ENCODE peak calls at places on chromosomes 4 and X, in ten cellular contexts. M is tibial nerve, O is IMR-90, L is PC-3, R is spleen, Z is uterus, K is lower lobe of right lung, F is left ventricle myocardium inferior, N is A673, T is kidney. J is an unnamed sample.

GRCh38 chr4:26459054-26459755 is 31.1 kb downstream of the CCKAR start:
- DNase-seq in M (no peak), O (peak), L (peak), R (no peak), Z (no peak), K (no peak), F (no peak), N (peak), T (no peak), J (no peak)

GRCh38 chrX:44012484-44013096 is 39.4 kb upstream of the NDP start:
- DNase-seq in M (no peak), O (peak), L (peak), R (peak), Z (no peak), K (peak), F (peak), N (no peak), T (no peak), J (no peak)

GRCh38 chr4:8768357-8768999 is 103.2 kb downstream of the HMX1 start:
- DNase-seq in M (no peak), O (no peak), L (no peak), R (peak), Z (no peak), K (peak), F (peak), N (no peak), T (peak), J (peak)

GRCh38 chr4:81081156-81081555 is 50.6 kb downstream of the BMP3 start:
- DNase-seq in M (no peak), O (no peak), L (no peak), R (no peak), Z (no peak), K (no peak), F (no peak), N (no peak), T (no peak), J (no peak)

GRCh38 chr4:157075811-157076577 is at the start of gene GLRB:
- DNase-seq in M (no peak), O (peak), L (peak), R (peak), Z (peak), K (peak), F (peak), N (peak), T (peak), J (no peak)

GRCh38 chr4:1614854-1615595 is 69.1 kb downstream of the FAM53A start:
- DNase-seq in M (no peak), O (no peak), L (peak), R (peak), Z (no peak), K (no peak), F (no peak), N (no peak), T (peak), J (no peak)

GRCh38 chr4:3200423-3201090 is 48.4 kb upstream of the MSANTD1 start:
- DNase-seq in M (no peak), O (no peak), L (no peak), R (no peak), Z (no peak), K (no peak), F (no peak), N (no peak), T (no peak), J (peak)

GRCh38 chrX:135528756-135529155 is 8.3 kb downstream of the INTS6L start:
- DNase-seq in M (no peak), O (no peak), L (no peak), R (no peak), Z (no peak), K (no peak), F (no peak), N (no peak), T (no peak), J (no peak)

GRCh38 chrX:17046478-17047097 is 100.1 kb downstream of the REPS2 start:
- DNase-seq in M (peak), O (peak), L (peak), R (no peak), Z (peak), K (no peak), F (peak), N (peak), T (no peak), J (peak)

GRCh38 chr4:140706665-140707064 is 49.5 kb downstream of the TBC1D9 start:
- DNase-seq in M (no peak), O (no peak), L (no peak), R (no peak), Z (no peak), K (no peak), F (no peak), N (no peak), T (no peak), J (no peak)

GRCh38 chr4:56953680-56954520 is 23.5 kb downstream of the NOA1 start:
- DNase-seq in M (no peak), O (no peak), L (no peak), R (no peak), Z (no peak), K (no peak), F (no peak), N (no peak), T (no peak), J (no peak)

GRCh38 chrX:122586831-122587230 is 597.2 kb upstream of the GRIA3 start:
- DNase-seq in M (no peak), O (no peak), L (no peak), R (no peak), Z (no peak), K (no peak), F (no peak), N (no peak), T (no peak), J (no peak)

GRCh38 chr4:47852121-47852520 is 14.3 kb upstream of the CORIN start:
- DNase-seq in M (no peak), O (peak), L (no peak), R (no peak), Z (no peak), K (no peak), F (no peak), N (peak), T (no peak), J (no peak)

GRCh38 chr4:151744614-151745013 is 16.2 kb downstream of the GATB start:
- DNase-seq in M (no peak), O (peak), L (peak), R (no peak), Z (no peak), K (no peak), F (no peak), N (peak), T (no peak), J (no peak)

GRCh38 chrX:63503541-63503940 is 152.4 kb upstream of the SPIN4 start:
- DNase-seq in M (no peak), O (peak), L (peak), R (no peak), Z (no peak), K (no peak), F (no peak), N (peak), T (no peak), J (no peak)

GRCh38 chr4:92299152-92299551 is 4.6 kb upstream of the GRID2 start:
- DNase-seq in M (no peak), O (peak), L (peak), R (no peak), Z (no peak), K (no peak), F (no peak), N (no peak), T (no peak), J (no peak)

GRCh38 chr4:86155766-86156165 is 204.1 kb downstream of the MAPK10 start:
- DNase-seq in M (no peak), O (no peak), L (peak), R (no peak), Z (no peak), K (no peak), F (no peak), N (no peak), T (no peak), J (no peak)

GRCh38 chr4:1767770-1768366 is 25.2 kb upstream of the FGFR3 start:
- DNase-seq in M (no peak), O (peak), L (no peak), R (no peak), Z (no peak), K (peak), F (no peak), N (peak), T (no peak), J (no peak)

GRCh38 chr4:42600578-42600977 is 56.3 kb downstream of the ATP8A1 start:
- DNase-seq in M (no peak), O (no peak), L (no peak), R (no peak), Z (no peak), K (no peak), F (no peak), N (no peak), T (no peak), J (no peak)

GRCh38 chr4:3491681-3492405 is 28.7 kb downstream of the DOK7 start:
- DNase-seq in M (no peak), O (peak), L (no peak), R (no peak), Z (no peak), K (no peak), F (no peak), N (no peak), T (no peak), J (no peak)

GRCh38 chr4:112504807-112505206 is 11.2 kb downstream of the NEUROG2 start:
- DNase-seq in M (no peak), O (no peak), L (no peak), R (no peak), Z (no peak), K (no peak), F (no peak), N (no peak), T (no peak), J (no peak)

GRCh38 chr4:54439831-54440243 is 210.7 kb downstream of the PDGFRA start:
- DNase-seq in M (no peak), O (peak), L (peak), R (no peak), Z (peak), K (peak), F (peak), N (peak), T (no peak), J (peak)

GRCh38 chrX:153456161-153456560 is 10.3 kb upstream of the TREX2 start:
- DNase-seq in M (no peak), O (no peak), L (no peak), R (no peak), Z (no peak), K (no peak), F (peak), N (no peak), T (peak), J (no peak)

GRCh38 chr4:8488791-8489369 is 48.3 kb downstream of the TRMT44 start:
- DNase-seq in M (no peak), O (no peak), L (no peak), R (no peak), Z (no peak), K (no peak), F (no peak), N (no peak), T (no peak), J (no peak)

GRCh38 chrX:97685753-97686152 is 802.0 kb downstream of the RPA4 start:
- DNase-seq in M (no peak), O (peak), L (peak), R (no peak), Z (no peak), K (no peak), F (no peak), N (peak), T (no peak), J (peak)

GRCh38 chrX:31854716-31855115 is 782.9 kb upstream of the FTHL17 start:
- DNase-seq in M (no peak), O (no peak), L (no peak), R (no peak), Z (no peak), K (no peak), F (no peak), N (no peak), T (no peak), J (no peak)

GRCh38 chr4:162782778-162783507 is 383.7 kb downstream of the NAF1 start:
- DNase-seq in M (no peak), O (no peak), L (no peak), R (no peak), Z (no peak), K (no peak), F (no peak), N (no peak), T (no peak), J (no peak)

GRCh38 chrX:151015684-151016083 is 32.5 kb downstream of the HMGB3 start:
- DNase-seq in M (no peak), O (no peak), L (no peak), R (no peak), Z (no peak), K (no peak), F (no peak), N (no peak), T (no peak), J (no peak)

GRCh38 chr4:125358453-125358852 is 43.7 kb downstream of the FAT4 start:
- DNase-seq in M (no peak), O (no peak), L (no peak), R (no peak), Z (no peak), K (no peak), F (no peak), N (no peak), T (no peak), J (no peak)

GRCh38 chrX:53073115-53073581 is 9.0 kb upstream of the TSPYL2 start:
- DNase-seq in M (no peak), O (no peak), L (no peak), R (peak), Z (no peak), K (no peak), F (no peak), N (no peak), T (peak), J (no peak)

GRCh38 chr4:3871181-3871852 is 105.1 kb downstream of the ADRA2C start:
- DNase-seq in M (no peak), O (no peak), L (no peak), R (peak), Z (no peak), K (peak), F (no peak), N (peak), T (peak), J (no peak)

GRCh38 chrX:129609395-129609794 is 45.4 kb downstream of the APLN start:
- DNase-seq in M (no peak), O (no peak), L (no peak), R (no peak), Z (no peak), K (no peak), F (no peak), N (no peak), T (no peak), J (no peak)

GRCh38 chr4:575281-576141 is 584 bp downstream of the TMEM271 start:
- DNase-seq in M (no peak), O (peak), L (no peak), R (peak), Z (no peak), K (no peak), F (no peak), N (peak), T (no peak), J (no peak)

GRCh38 chr4:8765631-8766590 is 105.7 kb downstream of the HMX1 start:
- DNase-seq in M (no peak), O (no peak), L (no peak), R (peak), Z (no peak), K (peak), F (peak), N (no peak), T (peak), J (peak)

GRCh38 chrX:1894656-1895055 is 279.8 kb downstream of the ASMT start:
- DNase-seq in M (no peak), O (no peak), L (no peak), R (no peak), Z (no peak), K (no peak), F (no peak), N (no peak), T (no peak), J (no peak)

GRCh38 chr4:52368895-52369294 is 290.2 kb downstream of the USP46 start:
- DNase-seq in M (no peak), O (no peak), L (no peak), R (no peak), Z (no peak), K (no peak), F (no peak), N (no peak), T (no peak), J (no peak)

GRCh38 chrX:105618393-105619101 is 203.8 kb upstream of the NRK start:
- DNase-seq in M (no peak), O (no peak), L (peak), R (no peak), Z (no peak), K (no peak), F (no peak), N (no peak), T (no peak), J (no peak)

GRCh38 chrX:149757206-149758067 is 16.4 kb upstream of the HSFX1 start:
- DNase-seq in M (no peak), O (no peak), L (no peak), R (peak), Z (no peak), K (no peak), F (no peak), N (no peak), T (no peak), J (no peak)

DNA sequence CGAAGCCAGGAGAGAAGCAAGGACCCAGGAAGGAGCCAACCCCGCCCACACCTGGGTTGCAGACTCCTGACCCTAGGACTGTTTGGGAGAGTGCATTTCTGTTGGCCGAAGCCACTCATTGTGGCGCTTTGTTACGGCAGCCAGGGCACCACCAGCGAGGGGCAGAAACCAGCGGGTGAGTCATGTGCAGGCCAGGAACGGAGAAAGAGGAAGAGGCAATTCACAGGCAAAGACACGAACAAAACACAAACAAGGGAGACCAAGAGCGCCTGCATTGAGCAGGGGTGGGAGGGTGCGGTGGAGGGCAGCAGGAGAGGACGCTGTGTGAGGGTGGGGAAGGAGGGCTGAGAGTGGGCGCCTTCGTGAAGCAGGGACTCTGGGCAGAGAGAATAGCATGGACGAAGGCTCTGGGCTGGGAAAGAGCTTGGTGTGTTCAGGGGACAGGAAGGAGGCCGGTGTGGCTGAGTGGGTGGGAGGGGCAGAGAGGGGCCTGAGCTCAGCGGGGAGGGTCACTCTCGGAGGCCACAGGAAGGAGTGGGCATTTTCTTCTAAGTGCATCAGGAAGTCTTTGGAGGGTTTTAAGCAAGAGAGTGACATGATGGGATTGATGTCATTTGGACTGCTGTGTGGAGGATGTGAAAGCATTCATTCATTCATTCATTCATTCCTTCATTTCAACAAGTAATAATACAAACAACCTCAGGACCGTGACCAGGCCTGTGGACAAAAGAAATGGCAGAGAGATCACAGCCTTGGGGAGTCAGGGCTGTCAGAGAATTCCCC is 12.2 kb upstream of the WFS1 start:
- DNase-seq in M (no peak), O (no peak), L (no peak), R (peak), Z (no peak), K (peak), F (no peak), N (no peak), T (peak), J (no peak)
- H3K27ac ChIP-seq in M (no peak), O (no peak), L (no peak), R (peak), Z (no peak), K (peak), F (no peak), N (no peak), T (no peak), J (no peak)

DNA sequence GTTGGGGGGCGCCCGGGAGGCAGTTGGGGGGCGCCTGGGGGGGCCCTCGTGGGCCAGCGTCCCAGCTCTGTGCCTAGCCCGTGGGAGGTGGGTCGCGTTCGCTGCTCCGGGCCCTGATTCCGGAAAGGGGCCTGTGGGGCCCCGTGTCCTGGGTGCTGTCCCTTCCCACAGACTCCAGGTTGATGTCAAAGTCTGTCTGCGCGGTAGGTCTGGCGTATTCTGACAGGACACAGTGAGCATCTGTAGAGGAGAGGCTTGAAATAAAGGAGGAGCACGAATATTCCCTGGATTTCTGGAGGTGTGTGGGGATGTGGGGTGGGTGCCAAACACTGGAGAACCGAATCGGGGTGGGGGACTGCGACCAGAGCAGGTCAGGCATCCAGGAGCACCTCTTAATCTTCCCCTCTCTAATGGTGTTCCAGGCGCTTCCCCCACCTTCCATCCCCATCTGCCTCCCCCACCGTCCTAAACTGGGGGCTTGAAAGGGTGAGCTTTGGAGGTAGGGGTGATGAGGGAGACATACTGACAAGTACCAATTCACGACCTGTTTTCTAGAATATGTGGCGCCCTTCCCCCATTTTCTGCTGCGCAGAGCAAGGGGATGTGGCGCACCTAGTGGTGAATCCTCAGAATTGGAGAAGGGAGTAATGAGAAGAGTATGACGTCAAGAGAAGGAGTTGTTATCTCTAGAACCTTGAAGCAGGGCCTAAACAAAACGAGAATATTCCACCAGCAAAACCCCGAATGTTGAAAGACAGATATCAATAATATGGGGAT is 873 bp downstream of the GPRASP1 start:
- DNase-seq in M (no peak), O (peak), L (no peak), R (no peak), Z (peak), K (no peak), F (no peak), N (peak), T (peak), J (peak)
- H3K27ac ChIP-seq in M (peak), O (no peak), L (no peak), R (peak), Z (peak), K (peak), F (peak), N (no peak), T (no peak), J (peak)

DNA sequence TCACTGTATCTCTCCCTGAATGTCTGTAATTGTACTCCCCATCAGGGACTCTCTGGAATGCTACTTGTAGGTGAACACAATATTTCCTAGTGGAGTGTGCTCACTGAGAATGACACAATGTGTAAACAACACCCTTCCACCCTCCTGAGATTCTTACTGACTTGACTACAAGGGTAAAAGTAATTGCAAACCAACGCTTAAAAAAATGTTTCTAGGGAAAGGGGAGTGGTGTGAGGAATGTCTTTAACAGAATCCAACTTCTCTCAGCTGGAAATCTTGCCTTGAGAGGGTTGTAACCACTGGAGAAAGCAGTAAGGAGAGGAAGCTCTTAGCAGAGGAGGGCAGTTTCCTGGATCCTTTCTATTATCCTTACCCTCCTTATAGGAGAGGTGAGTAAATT is 5.1 kb upstream of the RAPGEF2 start:
- DNase-seq in M (no peak), O (no peak), L (no peak), R (no peak), Z (no peak), K (no peak), F (no peak), N (no peak), T (no peak), J (no peak)
- H3K27ac ChIP-seq in M (no peak), O (no peak), L (no peak), R (no peak), Z (no peak), K (no peak), F (peak), N (no peak), T (no peak), J (no peak)

GRCh38 chrX:13085533-13085932 is 41.1 kb upstream of the FAM9C start:
- DNase-seq in M (no peak), O (no peak), L (no peak), R (peak), Z (no peak), K (no peak), F (no peak), N (no peak), T (no peak), J (no peak)

GRCh38 chrX:13087322-13088154 is 43.1 kb upstream of the FAM9C start:
- DNase-seq in M (no peak), O (peak), L (peak), R (no peak), Z (no peak), K (no peak), F (no peak), N (peak), T (no peak), J (no peak)

GRCh38 chrX:13086076-13086475 is 41.7 kb upstream of the FAM9C start:
- DNase-seq in M (no peak), O (no peak), L (no peak), R (no peak), Z (no peak), K (no peak), F (no peak), N (no peak), T (no peak), J (no peak)

GRCh38 chrX:13082286-13083065 is 38.1 kb upstream of the FAM9C start:
- DNase-seq in M (no peak), O (no peak), L (no peak), R (no peak), Z (no peak), K (no peak), F (no peak), N (no peak), T (no peak), J (no peak)

GRCh38 chrX:13084611-13085010 is 40.2 kb upstream of the FAM9C start:
- DNase-seq in M (no peak), O (no peak), L (no peak), R (no peak), Z (no peak), K (no peak), F (no peak), N (no peak), T (no peak), J (no peak)
- H3K27ac ChIP-seq in M (no peak), O (no peak), L (no peak), R (peak), Z (no peak), K (no peak), F (peak), N (no peak), T (no peak), J (no peak)